ENCODE peak calls at places on chromosomes 13 and 19, in seven cellular contexts. I is PC-3; H is prostate gland; B is body of pancreas; M is fibroblast of mammary gland; W is CD4-positive, alpha-beta T cell; G is astrocyte. E is an unnamed sample.

GRCh38 chr19:54247106-54247930 is 4.7 kb upstream of the LILRA6 start:
- DNase-seq in G (no peak), H (no peak), W (no peak), B (no peak), I (no peak), M (no peak), E (no peak)

GRCh38 chr19:4075373-4075772 is 8.7 kb upstream of the ZBTB7A start:
- DNase-seq in I (no peak), M (peak), G (no peak), B (peak), H (no peak), W (no peak), E (no peak)

GRCh38 chr13:27043013-27043412 is 128.6 kb downstream of the USP12 start:
- DNase-seq in H (no peak), M (peak), I (peak), G (peak), W (no peak), B (peak), E (no peak)

GRCh38 chr13:24452044-24452443 is 60.5 kb downstream of the PARP4 start:
- DNase-seq in I (no peak), G (no peak), B (no peak), H (no peak), M (no peak), W (no peak), E (no peak)

GRCh38 chr13:98144501-98145350 is 1.8 kb downstream of the FARP1 start:
- DNase-seq in G (peak), M (peak), W (no peak), H (peak), B (peak), I (peak), E (no peak)

GRCh38 chr19:16002380-16002779 is 53.6 kb downstream of the OR10H4 start:
- DNase-seq in M (peak), I (no peak), G (no peak), B (no peak), W (no peak), H (no peak), E (no peak)

GRCh38 chr19:36514012-36514612 is 14.0 kb downstream of the ZNF260 start:
- DNase-seq in M (peak), B (no peak), W (no peak), G (no peak), H (no peak), I (no peak), E (no peak)

GRCh38 chr19:35249848-35250711 is 1.3 kb downstream of the LSR start:
- DNase-seq in B (no peak), M (no peak), G (no peak), H (no peak), I (no peak), W (no peak), E (no peak)

GRCh38 chr13:51932231-51932630 is 70.5 kb downstream of the CCDC70 start:
- DNase-seq in M (no peak), G (no peak), I (no peak), H (no peak), W (no peak), B (no peak), E (no peak)

GRCh38 chr19:40464059-40465024 is 1.2 kb downstream of the BLVRB start:
- DNase-seq in I (peak), M (peak), W (peak), G (peak), B (peak), H (peak), E (peak)

GRCh38 chr13:48749699-48750473 is 96.2 kb downstream of the CYSLTR2 start:
- DNase-seq in W (peak), H (no peak), G (peak), B (peak), M (peak), I (peak), E (no peak)

GRCh38 chr13:40189885-40190655 is 476.4 kb downstream of the FOXO1 start:
- DNase-seq in W (no peak), M (no peak), B (no peak), G (no peak), H (no peak), I (no peak), E (no peak)

GRCh38 chr13:113854238-113855011 is 9.5 kb downstream of the GAS6 start:
- DNase-seq in G (peak), B (peak), H (no peak), W (no peak), M (peak), I (no peak), E (no peak)

GRCh38 chr19:42436006-42436405 is 6.7 kb downstream of the CXCL17 start:
- DNase-seq in G (no peak), W (no peak), B (no peak), I (no peak), M (peak), H (no peak), E (no peak)

GRCh38 chr19:42428676-42429075 is 1.5 kb upstream of the LIPE start:
- DNase-seq in W (no peak), H (no peak), I (no peak), M (no peak), B (no peak), G (no peak), E (no peak)

GRCh38 chr19:42435316-42435715 is 7.4 kb downstream of the CXCL17 start:
- DNase-seq in M (no peak), B (no peak), G (no peak), I (no peak), H (no peak), W (no peak), E (no peak)

GRCh38 chr19:42431486-42431885 is 4.3 kb upstream of the LIPE start:
- DNase-seq in H (no peak), I (no peak), M (no peak), B (no peak), G (no peak), W (no peak), E (no peak)

DNA sequence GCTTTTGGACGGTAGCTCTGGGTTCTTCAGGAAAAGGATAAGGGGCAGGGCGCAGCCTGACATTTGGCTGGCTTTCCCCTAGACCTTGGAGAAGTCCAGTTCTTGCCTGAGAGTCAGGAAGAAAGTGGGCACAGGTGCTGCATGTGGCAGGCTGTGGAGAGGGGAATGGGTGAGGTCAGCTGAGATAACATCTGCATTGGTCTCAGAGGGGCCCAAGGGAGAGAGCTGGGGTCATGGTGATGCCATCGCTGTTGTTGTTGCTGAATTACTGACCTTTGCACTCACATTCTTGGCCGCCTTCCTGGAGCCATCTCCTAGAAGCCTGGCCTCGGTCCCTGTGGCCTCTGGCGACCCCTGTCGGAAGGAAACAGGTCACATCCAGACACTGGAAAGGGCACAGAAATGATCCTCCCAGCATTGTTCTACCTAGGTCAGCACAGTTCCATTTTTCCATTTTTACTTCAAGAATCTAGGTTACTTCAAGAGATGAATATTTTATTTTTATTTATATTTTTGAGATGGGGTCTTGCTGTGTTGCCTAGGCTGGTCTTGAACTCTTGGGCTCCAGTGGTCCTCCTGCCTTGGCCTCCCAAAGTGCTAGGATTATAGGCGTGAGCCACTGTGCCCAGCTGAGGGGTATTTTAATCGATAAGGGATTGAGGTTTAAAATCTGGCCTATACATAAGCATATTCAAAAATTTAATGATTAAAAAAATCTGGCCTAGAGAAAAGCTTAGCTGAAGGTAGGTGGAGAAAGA is 6.5 kb upstream of the LIPE start:
- DNase-seq in H (no peak), I (peak), G (no peak), B (peak), W (peak), M (peak), E (no peak)
- TF ChIP-seq CTCF in H (peak), I (peak), G (peak), B (peak), W (peak), M (peak), E (no peak)

GRCh38 chr13:49869514-49869913 is 66.6 kb downstream of the SPRYD7 start:
- DNase-seq in W (no peak), G (no peak), I (peak), B (peak), M (peak), H (no peak), E (no peak)
- TF ChIP-seq CTCF in W (no peak), G (peak), I (peak), B (no peak), M (peak), H (no peak), E (no peak)

DNA sequence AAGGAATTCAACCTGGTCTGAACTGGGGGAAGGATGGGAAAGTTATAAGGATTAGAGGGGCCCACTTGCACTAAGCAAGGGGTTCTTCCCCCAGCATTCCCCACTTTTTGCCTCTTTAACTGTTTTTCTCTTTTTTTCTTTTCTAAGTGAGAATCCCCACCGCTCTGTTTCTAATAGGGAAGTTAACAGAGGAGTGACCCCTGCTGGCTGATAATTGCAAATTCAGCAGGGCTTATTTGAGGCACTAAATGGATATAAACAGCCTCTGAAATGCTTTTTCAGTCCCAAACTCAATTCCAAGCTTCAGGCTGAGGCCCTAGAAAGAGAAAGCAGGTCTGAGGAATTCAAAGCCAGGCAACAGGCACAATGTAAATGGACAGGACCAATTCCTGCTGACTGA is 38.2 kb upstream of the CEACAM21 start:
- DNase-seq in I (peak), H (no peak), W (no peak), G (no peak), M (peak), B (no peak), E (no peak)
- TF ChIP-seq CTCF in I (peak), H (peak), W (peak), G (peak), M (peak), B (no peak), E (no peak)

DNA sequence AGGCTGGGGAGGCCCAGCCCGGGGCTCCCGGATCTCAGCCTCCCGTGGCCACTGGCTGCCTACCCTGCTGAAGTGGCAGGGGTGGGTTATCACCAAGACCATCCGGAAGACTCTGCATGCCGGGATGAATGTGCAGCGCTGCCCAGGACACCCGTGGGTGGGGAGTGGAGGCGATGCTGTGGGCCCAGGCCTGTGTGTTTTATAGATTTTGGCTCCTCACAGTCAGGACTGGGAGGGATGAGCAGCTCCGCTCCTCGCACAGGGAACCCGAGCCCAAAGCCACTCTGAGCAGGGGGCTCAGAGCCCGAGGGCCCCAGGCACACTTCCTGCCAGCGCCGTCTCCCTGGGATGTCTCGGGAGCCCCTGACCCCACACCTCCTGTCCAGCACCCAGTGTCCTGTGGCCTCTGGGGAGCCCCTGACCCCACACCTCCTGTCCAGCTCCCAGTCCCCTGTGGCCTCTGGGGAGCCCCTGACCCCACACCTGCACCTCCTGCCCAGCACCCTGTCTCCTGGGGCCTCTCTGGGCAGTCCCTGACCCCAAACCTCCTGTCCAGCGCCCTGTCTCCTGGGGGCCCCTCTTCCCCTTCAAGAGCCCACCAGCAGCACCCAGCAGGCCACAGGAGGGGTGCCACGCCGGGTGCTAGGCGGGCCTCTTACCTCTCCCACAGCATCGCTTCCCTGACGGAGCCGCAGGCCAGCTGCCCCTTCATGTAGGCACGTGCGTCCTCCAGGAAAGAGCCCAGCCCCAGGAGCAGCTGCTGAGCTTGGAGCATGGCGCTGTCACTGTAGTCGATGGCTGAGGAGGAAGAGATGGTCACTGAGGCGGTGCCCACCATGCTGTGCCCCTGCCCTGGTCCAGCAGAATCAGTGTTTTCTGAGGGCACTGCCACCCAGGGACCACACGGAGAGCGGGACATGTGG is 31.4 kb downstream of the NAXD start:
- DNase-seq in H (no peak), G (no peak), I (no peak), B (no peak), W (no peak), M (no peak), E (no peak)
- TF ChIP-seq CTCF in H (no peak), G (no peak), I (no peak), B (no peak), W (no peak), M (no peak), E (no peak)

GRCh38 chr19:18385675-18386542 is at the start of gene GDF15:
- DNase-seq in H (peak), G (peak), M (peak), B (peak), I (peak), W (peak), E (peak)
- TF ChIP-seq CTCF in H (peak), G (peak), M (peak), B (peak), I (peak), W (no peak), E (no peak)

GRCh38 chr13:20831254-20831653 is 57.5 kb upstream of the EEF1AKMT1 start:
- DNase-seq in I (peak), B (no peak), M (no peak), W (no peak), G (no peak), H (no peak), E (no peak)

GRCh38 chr13:20831933-20832332 is 58.2 kb upstream of the EEF1AKMT1 start:
- DNase-seq in W (no peak), B (no peak), G (no peak), H (no peak), I (no peak), M (no peak), E (no peak)

GRCh38 chr13:20826810-20827560 is 53.2 kb upstream of the EEF1AKMT1 start:
- DNase-seq in M (no peak), B (no peak), W (no peak), H (no peak), I (no peak), G (peak), E (no peak)

GRCh38 chr13:20826301-20826700 is 52.5 kb upstream of the EEF1AKMT1 start:
- DNase-seq in W (no peak), G (no peak), M (no peak), B (no peak), H (no peak), I (no peak), E (no peak)

DNA sequence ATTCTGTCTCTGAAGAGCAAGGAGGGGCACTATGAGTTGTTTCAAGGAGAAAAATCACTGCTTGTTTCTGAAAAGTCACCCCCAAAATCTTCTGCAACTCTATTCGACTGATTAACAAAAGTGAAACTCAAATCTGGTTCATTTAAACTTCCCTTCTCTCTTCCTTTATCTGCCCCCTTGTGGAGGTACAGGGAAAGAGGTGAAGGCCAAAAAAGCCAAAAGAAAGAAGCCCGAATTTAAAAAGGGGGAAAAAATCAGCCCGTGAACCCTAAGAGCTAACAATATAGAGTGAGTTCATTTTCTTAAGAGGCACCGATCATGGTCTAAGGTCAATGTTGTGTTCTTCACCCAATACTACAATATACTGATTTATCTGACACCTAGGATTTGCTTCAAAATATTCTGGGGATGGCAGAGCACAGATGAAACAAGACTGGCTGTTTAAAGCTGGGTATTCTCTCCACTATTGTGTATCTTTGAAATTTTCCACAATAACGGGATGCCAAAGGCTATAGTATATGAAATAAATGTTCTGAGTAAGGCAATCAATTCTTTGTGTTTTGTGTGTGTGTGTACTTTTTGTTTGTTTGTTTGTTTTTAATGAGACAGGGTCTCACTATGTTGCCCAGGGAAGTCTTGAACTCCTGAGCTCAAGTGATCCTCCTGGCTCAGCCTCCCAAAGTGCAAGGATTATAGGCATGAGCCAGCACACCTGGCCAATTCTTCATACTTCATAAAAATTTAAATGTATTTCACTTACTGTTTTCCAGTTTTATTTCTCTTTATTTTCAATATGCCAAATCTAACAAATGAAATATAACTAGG is 55.0 kb upstream of the EEF1AKMT1 start:
- DNase-seq in W (no peak), G (no peak), H (no peak), B (peak), I (peak), M (peak), E (no peak)
- TF ChIP-seq CTCF in W (peak), G (peak), H (peak), B (peak), I (peak), M (peak), E (peak)